ENCODE peak calls at places on chromosomes 11 and 22, in nine cellular contexts. P, O, Y, W, I, X, V, E and K are unnamed samples.
A peak's percentile ranks its signal among the peaks of the same experiment; 100 is the strongest.

GRCh38 chr11:128886401-128887119 is 4.6 kb upstream of the KCNJ5 start:
- DNase-seq in P (no peak), O (peak; percentile 84), Y (no peak), V (no peak), X (no peak), W (no peak), I (no peak), E (no peak), K (no peak)

GRCh38 chr11:9489366-9489765 is 28.6 kb downstream of the ZNF143 start:
- DNase-seq in X (no peak), I (peak; percentile 84), P (no peak), V (no peak), Y (no peak), W (peak; percentile 33), E (no peak), O (no peak), K (no peak)

GRCh38 chr22:17972385-17973181 is 51.8 kb downstream of the MICAL3 start:
- DNase-seq in I (peak; percentile 89), E (no peak), W (peak; percentile 60), P (peak; percentile 79), O (peak; percentile 28), Y (no peak), V (no peak), X (peak; percentile 64), K (no peak)

GRCh38 chr11:109304159-109304558 is 117.8 kb upstream of the C11orf87 start:
- DNase-seq in E (no peak), O (no peak), W (no peak), P (no peak), I (peak; percentile 27), V (no peak), Y (no peak), X (no peak), K (no peak)

GRCh38 chr22:30235687-30236170 is 10.8 kb downstream of the LIF start:
- DNase-seq in O (no peak), E (no peak), V (no peak), X (peak; percentile 99), W (peak; percentile 90), P (peak; percentile 88), Y (no peak), I (peak; percentile 57), K (no peak)

GRCh38 chr11:88709567-88709966 is 356.2 kb downstream of the GRM5 start:
- DNase-seq in W (no peak), V (no peak), I (no peak), E (no peak), P (no peak), X (no peak), O (no peak), Y (no peak), K (peak; percentile 80)

GRCh38 chr11:78045851-78046485 is 17.7 kb upstream of the THRSP start:
- DNase-seq in O (peak; percentile 84), W (no peak), X (peak; percentile 20), I (peak; percentile 64), P (peak; percentile 63), Y (peak; percentile 79), E (peak; percentile 96), V (peak; percentile 81), K (peak; percentile 87)

GRCh38 chr22:36775589-36775965 is 342 bp downstream of the IFT27 start:
- DNase-seq in O (peak; percentile 49), V (no peak), Y (peak; percentile 33), I (peak; percentile 14), X (peak; percentile 4), W (no peak), E (peak; percentile 89), P (peak; percentile 37), K (peak; percentile 8)

GRCh38 chr11:14327105-14327504 is 31.9 kb downstream of the RRAS2 start:
- DNase-seq in W (no peak), V (no peak), E (no peak), Y (no peak), O (no peak), P (no peak), X (no peak), I (no peak), K (no peak)

GRCh38 chr11:2533642-2534115 is 88.9 kb downstream of the KCNQ1 start:
- DNase-seq in P (peak; percentile 97), W (peak; percentile 55), O (peak; percentile 75), X (peak; percentile 79), E (peak; percentile 93), Y (no peak), V (no peak), I (peak; percentile 89), K (peak; percentile 5)

GRCh38 chr11:1528710-1529109 is 42.1 kb upstream of the MOB2 start:
- DNase-seq in P (no peak), O (no peak), X (no peak), E (no peak), Y (no peak), W (no peak), I (no peak), V (no peak), K (no peak)

GRCh38 chr11:115422013-115422697 is 82.1 kb downstream of the CADM1 start:
- DNase-seq in E (no peak), W (no peak), V (no peak), P (peak; percentile 9), X (no peak), I (no peak), O (peak; percentile 22), Y (no peak), K (no peak)

GRCh38 chr11:40877256-40877655 is 582.2 kb downstream of the LRRC4C start:
- DNase-seq in W (no peak), V (no peak), Y (no peak), E (no peak), I (no peak), O (no peak), P (peak; percentile 30), X (peak; percentile 48), K (no peak)

GRCh38 chr11:97683733-97684132 is 1293.9 kb downstream of the JRKL start:
- DNase-seq in E (no peak), P (peak; percentile 93), V (no peak), X (no peak), W (no peak), Y (no peak), O (no peak), I (no peak), K (no peak)

GRCh38 chr11:112518371-112518770 is 257.7 kb upstream of the PLET1 start:
- DNase-seq in O (no peak), P (no peak), I (no peak), W (no peak), V (no peak), X (no peak), Y (no peak), E (no peak), K (no peak)

GRCh38 chr11:45332486-45332934 is 46.4 kb upstream of the SYT13 start:
- DNase-seq in P (peak; percentile 50), O (peak; percentile 67), X (peak; percentile 23), Y (peak; percentile 32), W (no peak), V (no peak), E (no peak), I (peak; percentile 45), K (peak; percentile 25)

GRCh38 chr22:46674367-46674781 is 54.2 kb downstream of the GRAMD4 start:
- DNase-seq in Y (peak; percentile 80), E (peak; percentile 95), I (no peak), P (no peak), X (no peak), O (no peak), W (no peak), V (peak; percentile 73), K (no peak)

GRCh38 chr11:5226732-5227327 is at the start of gene HBB:
- DNase-seq in X (no peak), P (no peak), Y (no peak), E (no peak), O (no peak), I (no peak), V (no peak), W (no peak), K (no peak)

GRCh38 chr11:125211191-125211953 is 46.8 kb downstream of the PKNOX2 start:
- DNase-seq in I (peak; percentile 40), X (no peak), O (peak; percentile 55), P (peak; percentile 60), W (no peak), E (no peak), V (no peak), Y (no peak), K (no peak)

GRCh38 chr22:31585161-31585859 is 76.7 kb downstream of the PISD start:
- DNase-seq in X (no peak), I (peak; percentile 73), O (no peak), E (peak; percentile 14), P (peak; percentile 49), Y (no peak), V (no peak), W (no peak), K (no peak)

GRCh38 chr22:47187558-47187957 is 425.1 kb downstream of the TBC1D22A start:
- DNase-seq in Y (no peak), W (no peak), X (no peak), I (no peak), P (no peak), V (no peak), O (no peak), E (peak; percentile 46), K (no peak)

GRCh38 chr22:40177738-40178416 is at the start of gene TNRC6B:
- DNase-seq in X (peak; percentile 92), Y (peak; percentile 69), V (peak; percentile 24), I (peak; percentile 98), E (peak; percentile 88), P (peak; percentile 100), O (peak; percentile 95), W (peak; percentile 91), K (peak; percentile 98)

GRCh38 chr22:46104170-46104880 is 46.0 kb upstream of the PPARA start:
- DNase-seq in X (no peak), E (no peak), V (no peak), P (no peak), I (no peak), W (no peak), Y (no peak), O (no peak), K (peak; percentile 79)

GRCh38 chr22:39658367-39658766 is 87.8 kb downstream of the CACNA1I start:
- DNase-seq in V (no peak), I (no peak), O (no peak), X (no peak), Y (no peak), P (no peak), E (no peak), W (no peak), K (no peak)

GRCh38 chr22:24810043-24810749 is 4.2 kb downstream of the SGSM1 start:
- DNase-seq in P (peak; percentile 71), O (no peak), W (no peak), I (no peak), X (no peak), E (no peak), V (no peak), Y (no peak), K (peak; percentile 80)

GRCh38 chr11:5973530-5973929 is 5.2 kb upstream of the OR56A5 start:
- DNase-seq in X (no peak), Y (no peak), I (no peak), E (no peak), O (no peak), V (no peak), W (no peak), P (no peak), K (no peak)

GRCh38 chr11:72598901-72599300 is 75.3 kb downstream of the PDE2A start:
- DNase-seq in P (peak; percentile 71), W (no peak), E (no peak), X (no peak), Y (no peak), O (peak; percentile 61), I (peak; percentile 56), V (no peak), K (peak; percentile 28)

GRCh38 chr11:32090774-32091370 is at the start of gene RCN1:
- DNase-seq in E (peak; percentile 91), W (no peak), O (peak; percentile 94), V (peak; percentile 50), Y (no peak), I (peak; percentile 73), X (peak; percentile 53), P (peak; percentile 95), K (peak; percentile 44)

GRCh38 chr11:19201737-19202605 is at the start of gene CSRP3:
- DNase-seq in X (no peak), W (no peak), V (no peak), E (no peak), O (peak; percentile 86), P (no peak), Y (no peak), I (peak; percentile 46), K (no peak)

GRCh38 chr11:75793966-75794365 is 21.0 kb upstream of the UVRAG start:
- DNase-seq in O (no peak), W (no peak), I (no peak), E (no peak), X (no peak), Y (no peak), V (no peak), P (no peak), K (no peak)